ENCODE peak calls at places on chromosomes 5 and 9, in eight cellular contexts. C, E, X, D, B, W, V and L are unnamed samples.

GRCh38 chr5:14444161-14444560 is 137.4 kb upstream of the OTULINL start:
- DNase-seq in D (no peak), B (no peak), C (no peak), W (no peak), E (no peak), V (no peak), X (no peak), L (no peak)

GRCh38 chr9:17832812-17833211 is 253.9 kb downstream of the SH3GL2 start:
- DNase-seq in B (peak), C (no peak), V (no peak), W (no peak), D (no peak), E (no peak), X (no peak), L (no peak)

GRCh38 chr9:7578951-7579743 is 220.4 kb downstream of the DMAC1 start:
- DNase-seq in C (no peak), B (no peak), D (no peak), X (no peak), W (no peak), V (no peak), E (no peak), L (no peak)

GRCh38 chr9:79799691-79800345 is 228.1 kb downstream of the TLE4 start:
- DNase-seq in W (no peak), X (no peak), V (no peak), C (no peak), B (peak), E (no peak), D (no peak), L (no peak)

GRCh38 chr9:113508111-113508749 is 44.7 kb downstream of the RGS3 start:
- DNase-seq in D (no peak), C (no peak), W (no peak), E (no peak), X (no peak), B (no peak), V (no peak), L (no peak)

GRCh38 chr5:153863941-153864340 is 174.8 kb downstream of the FAM114A2 start:
- DNase-seq in B (no peak), X (no peak), E (no peak), V (no peak), W (no peak), D (no peak), C (no peak), L (no peak)

GRCh38 chr9:114156658-114157421 is 1.5 kb downstream of the COL27A1 start:
- DNase-seq in C (peak), D (no peak), E (no peak), B (peak), V (peak), X (peak), W (peak), L (no peak)

GRCh38 chr5:173735691-173736090 is 119.2 kb upstream of the BOD1 start:
- DNase-seq in X (no peak), E (no peak), V (no peak), B (no peak), C (no peak), W (no peak), D (no peak), L (no peak)

GRCh38 chr9:121886759-121887485 is 206.2 kb downstream of the TTLL11 start:
- DNase-seq in D (no peak), C (peak), X (no peak), B (no peak), E (no peak), V (no peak), W (no peak), L (no peak)

GRCh38 chr9:96651626-96652025 is 3.5 kb downstream of the PRXL2C start:
- DNase-seq in W (peak), C (no peak), D (no peak), E (no peak), X (peak), V (no peak), B (peak), L (peak)